ENCODE peak calls at places on chromosomes 16 and 17, in six cellular contexts. One of them, this sample, is unnamed.

GRCh38 chr16:24645739-24646645 is 83.5 kb upstream of the TNRC6A start:
- DNase-seq in activated gamma-delta T cell treated with anti-CD3 and anti-CD28 coated beads, Interleukin-2, amount 50 U/mL, for 16 hours: no peak
- DNase-seq in cardiac septum: no peak
- DNase-seq in effector memory CD4-positive, alpha-beta T cell: no peak
- DNase-seq in activated CD4-positive, alpha-beta T cell treated with anti-CD3 and anti-CD28 coated beads, Interleukin-2, amount 50 U/mL, for 24 hours: no peak
- DNase-seq in LHCN-M2: peak
- DNase-seq in this sample: no peak

GRCh38 chr16:81445143-81445922 is 725 bp downstream of the CMIP start:
- DNase-seq in activated gamma-delta T cell treated with anti-CD3 and anti-CD28 coated beads, Interleukin-2, amount 50 U/mL, for 16 hours: no peak
- DNase-seq in cardiac septum: no peak
- DNase-seq in effector memory CD4-positive, alpha-beta T cell: peak
- DNase-seq in activated CD4-positive, alpha-beta T cell treated with anti-CD3 and anti-CD28 coated beads, Interleukin-2, amount 50 U/mL, for 24 hours: no peak
- DNase-seq in LHCN-M2: peak
- DNase-seq in this sample: no peak

GRCh38 chr17:60716766-60717165 is 39.1 kb downstream of the BCAS3 start:
- DNase-seq in activated gamma-delta T cell treated with anti-CD3 and anti-CD28 coated beads, Interleukin-2, amount 50 U/mL, for 16 hours: no peak
- DNase-seq in cardiac septum: no peak
- DNase-seq in effector memory CD4-positive, alpha-beta T cell: no peak
- DNase-seq in activated CD4-positive, alpha-beta T cell treated with anti-CD3 and anti-CD28 coated beads, Interleukin-2, amount 50 U/mL, for 24 hours: no peak
- DNase-seq in LHCN-M2: no peak
- DNase-seq in this sample: no peak

GRCh38 chr16:55478827-55479559 is at the start of gene MMP2:
- DNase-seq in activated gamma-delta T cell treated with anti-CD3 and anti-CD28 coated beads, Interleukin-2, amount 50 U/mL, for 16 hours: no peak
- DNase-seq in cardiac septum: no peak
- DNase-seq in effector memory CD4-positive, alpha-beta T cell: no peak
- DNase-seq in activated CD4-positive, alpha-beta T cell treated with anti-CD3 and anti-CD28 coated beads, Interleukin-2, amount 50 U/mL, for 24 hours: no peak
- DNase-seq in LHCN-M2: peak
- DNase-seq in this sample: no peak

GRCh38 chr16:11312718-11313492 is 31.8 kb upstream of the PRM1 start:
- DNase-seq in activated gamma-delta T cell treated with anti-CD3 and anti-CD28 coated beads, Interleukin-2, amount 50 U/mL, for 16 hours: no peak
- DNase-seq in cardiac septum: no peak
- DNase-seq in effector memory CD4-positive, alpha-beta T cell: no peak
- DNase-seq in activated CD4-positive, alpha-beta T cell treated with anti-CD3 and anti-CD28 coated beads, Interleukin-2, amount 50 U/mL, for 24 hours: no peak
- DNase-seq in LHCN-M2: no peak
- DNase-seq in this sample: no peak

GRCh38 chr16:81321039-81321438 is 6.3 kb downstream of the GAN start:
- DNase-seq in activated gamma-delta T cell treated with anti-CD3 and anti-CD28 coated beads, Interleukin-2, amount 50 U/mL, for 16 hours: no peak
- DNase-seq in cardiac septum: no peak
- DNase-seq in effector memory CD4-positive, alpha-beta T cell: no peak
- DNase-seq in activated CD4-positive, alpha-beta T cell treated with anti-CD3 and anti-CD28 coated beads, Interleukin-2, amount 50 U/mL, for 24 hours: no peak
- DNase-seq in LHCN-M2: no peak
- DNase-seq in this sample: no peak

GRCh38 chr16:15985144-15985543 is 35.7 kb downstream of the ABCC1 start:
- DNase-seq in activated gamma-delta T cell treated with anti-CD3 and anti-CD28 coated beads, Interleukin-2, amount 50 U/mL, for 16 hours: no peak
- DNase-seq in cardiac septum: no peak
- DNase-seq in effector memory CD4-positive, alpha-beta T cell: no peak
- DNase-seq in activated CD4-positive, alpha-beta T cell treated with anti-CD3 and anti-CD28 coated beads, Interleukin-2, amount 50 U/mL, for 24 hours: no peak
- DNase-seq in LHCN-M2: no peak
- DNase-seq in this sample: no peak

GRCh38 chr16:23847938-23848337 is 12.2 kb downstream of the PRKCB start:
- DNase-seq in activated gamma-delta T cell treated with anti-CD3 and anti-CD28 coated beads, Interleukin-2, amount 50 U/mL, for 16 hours: peak
- DNase-seq in cardiac septum: no peak
- DNase-seq in effector memory CD4-positive, alpha-beta T cell: no peak
- DNase-seq in activated CD4-positive, alpha-beta T cell treated with anti-CD3 and anti-CD28 coated beads, Interleukin-2, amount 50 U/mL, for 24 hours: no peak
- DNase-seq in LHCN-M2: no peak
- DNase-seq in this sample: no peak

GRCh38 chr17:38970804-38971203 is 3.6 kb upstream of the FBXO47 start:
- DNase-seq in activated gamma-delta T cell treated with anti-CD3 and anti-CD28 coated beads, Interleukin-2, amount 50 U/mL, for 16 hours: no peak
- DNase-seq in cardiac septum: no peak
- DNase-seq in effector memory CD4-positive, alpha-beta T cell: no peak
- DNase-seq in activated CD4-positive, alpha-beta T cell treated with anti-CD3 and anti-CD28 coated beads, Interleukin-2, amount 50 U/mL, for 24 hours: no peak
- DNase-seq in LHCN-M2: no peak
- DNase-seq in this sample: no peak

GRCh38 chr17:29178750-29179231 is 1.4 kb downstream of the MYO18A start:
- DNase-seq in activated gamma-delta T cell treated with anti-CD3 and anti-CD28 coated beads, Interleukin-2, amount 50 U/mL, for 16 hours: no peak
- DNase-seq in cardiac septum: peak
- DNase-seq in effector memory CD4-positive, alpha-beta T cell: no peak
- DNase-seq in activated CD4-positive, alpha-beta T cell treated with anti-CD3 and anti-CD28 coated beads, Interleukin-2, amount 50 U/mL, for 24 hours: no peak
- DNase-seq in LHCN-M2: no peak
- DNase-seq in this sample: no peak

GRCh38 chr17:58501451-58501850 is 13.0 kb downstream of the MTMR4 start:
- DNase-seq in activated gamma-delta T cell treated with anti-CD3 and anti-CD28 coated beads, Interleukin-2, amount 50 U/mL, for 16 hours: no peak
- DNase-seq in cardiac septum: no peak
- DNase-seq in effector memory CD4-positive, alpha-beta T cell: no peak
- DNase-seq in activated CD4-positive, alpha-beta T cell treated with anti-CD3 and anti-CD28 coated beads, Interleukin-2, amount 50 U/mL, for 24 hours: no peak
- DNase-seq in LHCN-M2: no peak
- DNase-seq in this sample: no peak

This sample was measured in coronary artery.